ENCODE peak calls at places on chromosomes 4 and X, in ten cellular contexts. H is T-helper 17 cell; E is GM12865; N is activated naive CD8-positive, alpha-beta T cell treated with anti-CD3 and anti-CD28 coated beads for 36 hours; V is foreskin keratinocyte; Y is left lung; T is HuH-7.5; K is Kasumi-1; O is activated CD8-positive, alpha-beta memory T cell treated with anti-CD3 and anti-CD28 coated beads, Interleukin-2, amount 50 U/mL, for 4 hours; D is T-cell. Q is an unnamed sample.

GRCh38 chr4:38449506-38450174 is 214.4 kb upstream of the KLF3 start:
- DNase-seq in E (no peak), D (no peak), Y (peak), H (no peak), V (no peak), K (no peak), N (no peak), O (no peak), T (no peak), Q (peak)

GRCh38 chr4:85391568-85392410 is 83.2 kb upstream of the ARHGAP24 start:
- DNase-seq in O (no peak), D (no peak), Y (no peak), V (no peak), E (peak), H (no peak), N (no peak), K (no peak), T (no peak), Q (no peak)

GRCh38 chr4:82852751-82853053 is 38.3 kb downstream of the SEC31A start:
- DNase-seq in H (no peak), K (no peak), O (no peak), E (no peak), N (no peak), V (no peak), D (no peak), Y (no peak), T (no peak), Q (no peak)

GRCh38 chr4:52936729-52937128 is 74.6 kb downstream of the RASL11B start:
- DNase-seq in O (no peak), V (no peak), E (no peak), H (no peak), D (no peak), T (no peak), K (no peak), Y (no peak), N (no peak), Q (no peak)

GRCh38 chr4:76699911-76700310 is 198.0 kb downstream of the SOWAHB start:
- DNase-seq in K (no peak), H (no peak), D (no peak), E (no peak), O (no peak), N (no peak), Y (no peak), T (no peak), V (no peak), Q (no peak)

GRCh38 chr4:125991398-125991797 is 676.6 kb downstream of the FAT4 start:
- DNase-seq in K (no peak), O (no peak), D (no peak), H (no peak), T (no peak), N (no peak), E (no peak), V (no peak), Y (no peak), Q (no peak)

GRCh38 chrX:106919932-106920452 is at the start of gene CLDN2:
- DNase-seq in N (no peak), H (no peak), Y (no peak), O (no peak), V (no peak), T (no peak), E (no peak), K (no peak), D (no peak), Q (no peak)

GRCh38 chr4:37644962-37645361 is 41.2 kb downstream of the RELL1 start:
- DNase-seq in N (no peak), E (no peak), H (no peak), T (no peak), D (no peak), K (no peak), V (no peak), Y (no peak), O (no peak), Q (peak)

GRCh38 chr4:95050980-95051688 is 293.4 kb downstream of the BMPR1B start:
- DNase-seq in N (no peak), E (no peak), O (no peak), K (no peak), V (no peak), T (no peak), D (no peak), H (no peak), Y (no peak), Q (no peak)

GRCh38 chr4:138450546-138450945 is 208.4 kb upstream of the SLC7A11 start:
- DNase-seq in O (no peak), H (no peak), Y (no peak), V (no peak), T (no peak), E (no peak), N (no peak), K (no peak), D (no peak), Q (no peak)

GRCh38 chr4:3442959-3443749 is 1.4 kb downstream of the HGFAC start:
- DNase-seq in Y (peak), D (peak), H (peak), T (peak), N (peak), O (peak), V (no peak), E (peak), K (peak), Q (peak)

GRCh38 chr4:101885574-101885973 is 95.0 kb downstream of the BANK1 start:
- DNase-seq in V (no peak), O (no peak), K (no peak), D (no peak), Y (no peak), H (no peak), T (peak), E (no peak), N (no peak), Q (no peak)

GRCh38 chr4:96193061-96193460 is 353.2 kb downstream of the PDHA2 start:
- DNase-seq in Y (no peak), H (no peak), O (no peak), T (no peak), K (no peak), N (no peak), D (no peak), E (no peak), V (no peak), Q (no peak)

GRCh38 chr4:56976283-56976877 is 1.0 kb downstream of the NOA1 start:
- DNase-seq in Y (no peak), T (no peak), O (no peak), E (peak), H (no peak), D (no peak), N (peak), K (no peak), V (peak), Q (peak)

GRCh38 chr4:116143221-116143620 is 942.2 kb downstream of the TRAM1L1 start:
- DNase-seq in N (no peak), H (no peak), T (no peak), D (no peak), K (no peak), O (no peak), V (peak), E (no peak), Y (no peak), Q (no peak)

GRCh38 chrX:10507181-10507580 is 113.2 kb downstream of the MID1 start:
- DNase-seq in Y (no peak), T (no peak), N (no peak), O (no peak), K (no peak), V (no peak), H (no peak), E (no peak), D (no peak), Q (peak)